ENCODE peak calls at places on chromosomes 13 and 19, in nine cellular contexts. P is fibroblast of mammary gland; K is NCI-H1092; D is ascending aorta; A is stimulated activated CD4-positive, alpha-beta T cell treated with anti-CD3 and anti-CD28 coated beads, TNF-alpha, amount 100 ng/mL, for 48 hours; C is ELR; Y is RWPE1; V is glutamatergic neuron; J is fibroblast of gingiva. F is an unnamed sample.

GRCh38 chr19:19110410-19111137 is 27.7 kb downstream of the TMEM161A start:
- DNase-seq in P (no peak), K (no peak), D (no peak), A (no peak), C (no peak), Y (no peak), V (peak; percentile 83), J (no peak), F (no peak)

GRCh38 chr19:38453596-38453995 is 20.1 kb downstream of the RYR1 start:
- DNase-seq in P (no peak), K (no peak), D (no peak), A (no peak), C (no peak), Y (no peak), V (no peak), J (no peak), F (no peak)

GRCh38 chr13:111472559-111473460 is 152.4 kb downstream of the TEX29 start:
- DNase-seq in P (no peak), K (no peak), D (no peak), A (no peak), C (no peak), Y (no peak), V (no peak), J (no peak), F (no peak)

GRCh38 chr13:111480976-111481375 is 160.5 kb downstream of the TEX29 start:
- DNase-seq in P (no peak), K (peak; percentile 99), D (no peak), A (no peak), C (no peak), Y (no peak), V (no peak), J (no peak), F (no peak)

GRCh38 chr19:33063356-33064116 is 1.2 kb downstream of the RHPN2 start:
- DNase-seq in P (peak; percentile 18), K (no peak), D (no peak), A (no peak), C (no peak), Y (peak; percentile 20), V (no peak), J (no peak), F (no peak)

GRCh38 chr13:65907656-65908441 is 1322.3 kb downstream of the PCDH9 start:
- DNase-seq in P (no peak), K (no peak), D (no peak), A (no peak), C (peak; percentile 60), Y (no peak), V (no peak), J (no peak), F (no peak)

GRCh38 chr19:42284641-42285341 is 15.7 kb downstream of the CIC start:
- DNase-seq in P (no peak), K (no peak), D (no peak), A (no peak), C (peak; percentile 19), Y (no peak), V (no peak), J (no peak), F (no peak)

GRCh38 chr19:19297759-19298158 is 22.6 kb downstream of the SUGP1 start:
- DNase-seq in P (no peak), K (no peak), D (no peak), A (no peak), C (no peak), Y (no peak), V (no peak), J (no peak), F (no peak)

GRCh38 chr19:38975214-38975860 is at the start of gene FBXO17:
- DNase-seq in P (peak; percentile 74), K (no peak), D (no peak), A (no peak), C (peak; percentile 68), Y (peak; percentile 42), V (peak; percentile 49), J (peak; percentile 54), F (no peak)

GRCh38 chr19:33459691-33460090 is 61.9 kb downstream of the PEPD start:
- DNase-seq in P (no peak), K (no peak), D (no peak), A (no peak), C (no peak), Y (no peak), V (peak; percentile 12), J (no peak), F (no peak)

GRCh38 chr19:23071087-23071511 is 45.7 kb upstream of the ZNF730 start:
- DNase-seq in P (peak; percentile 7), K (peak; percentile 22), D (no peak), A (no peak), C (peak; percentile 49), Y (no peak), V (peak; percentile 46), J (peak; percentile 36), F (no peak)

GRCh38 chr19:40616941-40617340 is 15.8 kb downstream of the LTBP4 start:
- DNase-seq in P (no peak), K (no peak), D (no peak), A (no peak), C (no peak), Y (no peak), V (no peak), J (no peak), F (no peak)

GRCh38 chr19:38667552-38668205 is 20.2 kb downstream of the ACTN4 start:
- DNase-seq in P (peak; percentile 67), K (no peak), D (no peak), A (no peak), C (peak; percentile 83), Y (no peak), V (no peak), J (peak; percentile 86), F (no peak)

GRCh38 chr19:58196911-58197616 is 14.2 kb downstream of the ZNF274 start:
- DNase-seq in P (peak; percentile 43), K (no peak), D (no peak), A (no peak), C (peak; percentile 62), Y (no peak), V (no peak), J (peak; percentile 15), F (no peak)

GRCh38 chr13:44792096-44792495 is 197.2 kb downstream of the NUFIP1 start:
- DNase-seq in P (no peak), K (no peak), D (no peak), A (no peak), C (no peak), Y (no peak), V (no peak), J (no peak), F (no peak)

GRCh38 chr19:8396563-8397203 is 6.5 kb downstream of the RAB11B start:
- DNase-seq in P (peak; percentile 56), K (no peak), D (no peak), A (peak; percentile 45), C (peak; percentile 75), Y (peak; percentile 17), V (peak; percentile 75), J (peak; percentile 37), F (no peak)

GRCh38 chr19:5690125-5690954 is at the start of gene RPL36:
- DNase-seq in P (peak; percentile 94), K (peak; percentile 96), D (peak; percentile 84), A (peak; percentile 98), C (peak; percentile 96), Y (peak; percentile 94), V (peak; percentile 99), J (peak; percentile 95), F (peak; percentile 65)

GRCh38 chr19:33879818-33880575 is 83.3 kb downstream of the KCTD15 start:
- DNase-seq in P (no peak), K (no peak), D (no peak), A (no peak), C (peak; percentile 12), Y (no peak), V (no peak), J (no peak), F (no peak)

GRCh38 chr19:16877581-16877980 is 11.2 kb upstream of the F2RL3 start:
- DNase-seq in P (no peak), K (no peak), D (no peak), A (no peak), C (peak; percentile 30), Y (no peak), V (no peak), J (no peak), F (no peak)

GRCh38 chr19:11035441-11036377 is 53.6 kb upstream of the LDLR start:
- DNase-seq in P (peak; percentile 91), K (peak; percentile 64), D (peak; percentile 70), A (peak; percentile 73), C (peak; percentile 85), Y (peak; percentile 91), V (peak; percentile 98), J (peak; percentile 89), F (peak; percentile 70)

GRCh38 chr13:51006067-51006800 is 96.6 kb downstream of the RNASEH2B start:
- DNase-seq in P (peak; percentile 75), K (no peak), D (no peak), A (no peak), C (no peak), Y (no peak), V (no peak), J (peak; percentile 30), F (no peak)

GRCh38 chr13:97344250-97345175 is 89.5 kb upstream of the RAP2A start:
- DNase-seq in P (peak; percentile 75), K (peak; percentile 67), D (no peak), A (no peak), C (peak; percentile 75), Y (peak; percentile 50), V (peak; percentile 56), J (peak; percentile 47), F (peak; percentile 15)

GRCh38 chr19:7868671-7869452 is 5.3 kb downstream of the PRR36 start:
- DNase-seq in P (peak; percentile 58), K (no peak), D (no peak), A (peak; percentile 66), C (peak; percentile 89), Y (peak; percentile 76), V (peak; percentile 82), J (peak; percentile 27), F (no peak)

GRCh38 chr13:109166807-109167206 is 537.4 kb downstream of the MYO16 start:
- DNase-seq in P (peak; percentile 26), K (no peak), D (no peak), A (no peak), C (no peak), Y (no peak), V (no peak), J (no peak), F (no peak)

GRCh38 chr13:62294210-62294609 is 878.6 kb upstream of the PCDH20 start:
- DNase-seq in P (peak; percentile 37), K (no peak), D (no peak), A (no peak), C (peak; percentile 77), Y (peak; percentile 1), V (no peak), J (no peak), F (no peak)

GRCh38 chr19:3095375-3096191 is 1.4 kb downstream of the GNA11 start:
- DNase-seq in P (no peak), K (no peak), D (no peak), A (no peak), C (peak; percentile 50), Y (peak; percentile 48), V (no peak), J (no peak), F (no peak)

F was measured in NCI-H524 treated with DMSO at 0.1 percent for 48 hours.